ENCODE peak calls at places on chromosome 12, in five cellular contexts. One of them, this sample, is unnamed. For H3K4me1, the result is how much of the 10 kb centered on the place peaks cover.

GRCh38 chr12:104317538-104318210 is 14.1 kb downstream of the EID3 start:
- DNase-seq in left lung: no peak
- DNase-seq in HepG2: no peak
- DNase-seq in endodermal cell: no peak
- DNase-seq in neuronal stem cell: no peak
- DNase-seq in this sample: no peak

GRCh38 chr12:124601699-124602098 is 34.3 kb upstream of the NCOR2 start:
- DNase-seq in neuronal stem cell: no peak
- DNase-seq in left lung: no peak
- DNase-seq in HepG2: no peak
- DNase-seq in endodermal cell: no peak
- DNase-seq in this sample: no peak

GRCh38 chr12:126874427-126875026 is 1392.4 kb upstream of the TMEM132C start:
- DNase-seq in HepG2: peak
- DNase-seq in neuronal stem cell: peak
- DNase-seq in endodermal cell: peak
- DNase-seq in left lung: peak
- DNase-seq in this sample: peak

GRCh38 chr12:96587691-96588090 is 98.3 kb downstream of the CFAP54 start:
- DNase-seq in HepG2: no peak
- DNase-seq in neuronal stem cell: no peak
- DNase-seq in endodermal cell: no peak
- DNase-seq in left lung: no peak
- DNase-seq in this sample: no peak

GRCh38 chr12:117686911-117687377 is 281.8 kb downstream of the KSR2 start:
- DNase-seq in endodermal cell: no peak
- DNase-seq in neuronal stem cell: no peak
- DNase-seq in HepG2: peak
- DNase-seq in left lung: no peak
- DNase-seq in this sample: no peak

GRCh38 chr12:56457817-56458216 is 3.4 kb upstream of the MIP start:
- DNase-seq in endodermal cell: no peak
- DNase-seq in left lung: no peak
- DNase-seq in neuronal stem cell: no peak
- DNase-seq in HepG2: peak
- DNase-seq in this sample: no peak

GRCh38 chr12:93322784-93323183 is 54.9 kb upstream of the NUDT4 start:
- DNase-seq in neuronal stem cell: no peak
- DNase-seq in left lung: no peak
- DNase-seq in HepG2: no peak
- DNase-seq in endodermal cell: no peak
- DNase-seq in this sample: peak

GRCh38 chr12:117580718-117581062 is 219.3 kb upstream of the NOS1 start:
- DNase-seq in HepG2: no peak
- DNase-seq in endodermal cell: peak
- DNase-seq in left lung: no peak
- DNase-seq in neuronal stem cell: peak
- DNase-seq in this sample: no peak

GRCh38 chr12:89825591-89826449 is 117.2 kb upstream of the ATP2B1 start:
- DNase-seq in endodermal cell: no peak
- DNase-seq in neuronal stem cell: no peak
- DNase-seq in HepG2: no peak
- DNase-seq in left lung: no peak
- DNase-seq in this sample: peak

GRCh38 chr12:58046281-58046680 is 104.9 kb downstream of the ATP23 start:
- DNase-seq in left lung: no peak
- DNase-seq in endodermal cell: no peak
- DNase-seq in HepG2: no peak
- DNase-seq in neuronal stem cell: no peak
- DNase-seq in this sample: no peak

GRCh38 chr12:32917094-32917611 is 20.6 kb upstream of the PKP2 start:
- DNase-seq in left lung: no peak
- DNase-seq in endodermal cell: no peak
- DNase-seq in HepG2: no peak
- DNase-seq in neuronal stem cell: no peak
- DNase-seq in this sample: no peak

GRCh38 chr12:29149691-29150382 is 759 bp downstream of the FAR2 start:
- DNase-seq in left lung: peak
- DNase-seq in neuronal stem cell: no peak
- DNase-seq in endodermal cell: peak
- DNase-seq in HepG2: no peak
- DNase-seq in this sample: peak

GRCh38 chr12:30795660-30796507 is 41.1 kb upstream of the CAPRIN2 start:
- DNase-seq in left lung: peak
- DNase-seq in endodermal cell: peak
- DNase-seq in neuronal stem cell: peak
- DNase-seq in HepG2: peak
- DNase-seq in this sample: peak

GRCh38 chr12:3692616-3693365 is 60.1 kb downstream of the CRACR2A start:
- DNase-seq in endodermal cell: no peak
- DNase-seq in HepG2: no peak
- DNase-seq in neuronal stem cell: no peak
- DNase-seq in left lung: peak
- DNase-seq in this sample: no peak

GRCh38 chr12:28253175-28253641 is 63.0 kb downstream of the CCDC91 start:
- DNase-seq in endodermal cell: no peak
- DNase-seq in left lung: no peak
- DNase-seq in HepG2: no peak
- DNase-seq in neuronal stem cell: no peak
- DNase-seq in this sample: no peak

GRCh38 chr12:50947932-50948331 is 4.4 kb upstream of the HIGD1C start:
- DNase-seq in HepG2: no peak
- DNase-seq in endodermal cell: no peak
- DNase-seq in neuronal stem cell: no peak
- DNase-seq in left lung: no peak
- DNase-seq in this sample: no peak

GRCh38 chr12:67721216-67721615 is 72.7 kb downstream of the DYRK2 start:
- DNase-seq in left lung: no peak
- DNase-seq in endodermal cell: peak
- DNase-seq in HepG2: no peak
- DNase-seq in neuronal stem cell: no peak
- DNase-seq in this sample: peak

GRCh38 chr12:132106921-132107320 is 37.2 kb downstream of the DDX51 start:
- DNase-seq in neuronal stem cell: no peak
- DNase-seq in HepG2: no peak
- DNase-seq in left lung: no peak
- DNase-seq in endodermal cell: peak
- DNase-seq in this sample: no peak

GRCh38 chr12:122851820-122852219 is 16.6 kb downstream of the HIP1R start:
- DNase-seq in left lung: no peak
- DNase-seq in endodermal cell: no peak
- DNase-seq in neuronal stem cell: no peak
- DNase-seq in HepG2: no peak
- DNase-seq in this sample: no peak

DNA sequence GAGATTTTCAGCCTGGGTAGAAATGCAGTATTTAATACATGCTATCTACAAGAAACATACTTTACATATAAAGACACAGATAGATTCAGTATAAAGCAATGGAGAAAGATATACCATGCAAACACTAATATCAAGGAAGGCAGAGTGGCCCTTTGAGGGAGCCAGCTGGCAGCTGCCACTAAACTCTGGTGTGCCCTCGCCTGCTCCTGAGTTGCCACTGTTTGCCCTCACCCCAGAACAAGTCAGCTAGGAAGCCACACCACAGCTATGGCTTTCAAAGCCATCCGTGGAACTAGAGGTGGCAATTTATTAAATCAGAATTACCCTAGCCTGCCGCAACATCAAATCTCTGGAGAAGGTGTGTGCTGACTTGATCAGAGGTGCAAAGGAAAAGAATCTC is 18.3 kb downstream of the PXN start:
- DNase-seq in HepG2: no peak
- DNase-seq in left lung: no peak
- DNase-seq in endodermal cell: peak
- DNase-seq in neuronal stem cell: no peak
- DNase-seq in this sample: no peak
- H3K4me1 ChIP-seq in HepG2: under half
- H3K4me1 ChIP-seq in left lung: under half
- H3K4me1 ChIP-seq in endodermal cell: under half
- H3K4me1 ChIP-seq in neuronal stem cell: under half
- H3K4me1 ChIP-seq in this sample: under half

DNA sequence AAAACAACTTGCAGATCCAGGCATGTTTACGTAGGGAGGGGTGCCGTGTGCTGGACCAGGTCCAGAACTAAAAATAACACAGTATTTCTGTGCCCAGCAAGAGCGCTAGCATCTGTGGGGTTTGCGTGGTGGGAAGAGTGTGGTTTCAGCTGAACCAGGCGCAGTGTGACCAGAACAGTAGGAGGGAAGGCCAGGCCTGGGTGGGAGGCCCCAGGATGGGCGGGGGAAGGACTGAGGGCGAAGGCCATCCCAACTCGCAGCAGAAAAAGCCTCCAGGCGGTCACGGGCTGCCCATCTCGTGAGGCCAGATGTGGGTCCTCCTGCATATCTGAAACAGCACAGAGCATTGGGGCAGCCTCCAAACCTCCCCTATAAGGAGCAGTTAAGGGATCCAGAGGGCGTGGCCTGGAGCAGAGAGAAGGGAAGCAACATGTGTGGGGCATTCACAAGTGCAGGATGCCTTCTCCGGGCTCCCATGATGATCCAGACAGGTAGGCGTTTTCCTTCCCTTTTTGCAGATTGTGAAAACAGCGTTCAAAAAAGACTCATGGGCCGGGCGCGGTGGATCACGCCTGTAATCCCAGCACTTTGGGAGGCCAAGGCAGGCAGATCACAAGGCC is 17.8 kb upstream of the CD9 start:
- DNase-seq in left lung: peak
- DNase-seq in endodermal cell: peak
- DNase-seq in HepG2: peak
- DNase-seq in neuronal stem cell: no peak
- DNase-seq in this sample: peak
- H3K4me1 ChIP-seq in left lung: under half
- H3K4me1 ChIP-seq in endodermal cell: under half
- H3K4me1 ChIP-seq in HepG2: half or more
- H3K4me1 ChIP-seq in neuronal stem cell: under half
- H3K4me1 ChIP-seq in this sample: under half

DNA sequence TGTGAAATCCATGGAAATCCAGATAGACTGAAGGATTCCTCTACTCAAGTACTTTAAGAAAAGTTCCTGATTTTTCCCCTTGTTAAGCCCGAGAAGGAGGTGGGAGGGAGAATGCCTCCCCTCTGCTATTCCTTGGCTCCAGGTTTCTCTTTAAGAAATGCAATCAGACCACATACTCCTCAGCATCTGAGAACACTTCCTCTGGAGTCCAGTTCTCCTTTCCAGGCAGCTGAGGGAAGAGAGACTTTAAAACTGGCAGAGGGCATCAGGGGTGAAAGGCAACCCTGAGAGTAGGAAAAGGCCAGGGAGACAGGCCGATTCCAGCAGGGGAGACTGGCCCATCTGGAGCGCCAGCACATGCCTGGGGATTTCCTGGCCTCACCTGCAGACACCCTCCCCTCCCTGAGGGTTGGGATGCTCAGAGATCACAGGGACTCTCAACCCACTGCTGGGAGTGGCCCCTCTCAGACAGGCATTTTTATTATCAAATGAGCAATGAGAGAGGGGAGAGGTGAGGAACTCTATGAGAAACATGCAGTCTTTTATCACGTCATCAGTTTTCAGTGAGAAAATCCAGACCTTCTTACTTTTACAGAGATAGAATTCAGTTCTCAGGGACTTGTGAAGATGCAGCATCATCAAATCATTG is 1.9 kb upstream of the EMP1 start:
- DNase-seq in HepG2: no peak
- DNase-seq in neuronal stem cell: no peak
- DNase-seq in left lung: no peak
- DNase-seq in endodermal cell: no peak
- DNase-seq in this sample: peak
- H3K4me1 ChIP-seq in HepG2: under half
- H3K4me1 ChIP-seq in neuronal stem cell: under half
- H3K4me1 ChIP-seq in left lung: under half
- H3K4me1 ChIP-seq in endodermal cell: under half
- H3K4me1 ChIP-seq in this sample: under half

DNA sequence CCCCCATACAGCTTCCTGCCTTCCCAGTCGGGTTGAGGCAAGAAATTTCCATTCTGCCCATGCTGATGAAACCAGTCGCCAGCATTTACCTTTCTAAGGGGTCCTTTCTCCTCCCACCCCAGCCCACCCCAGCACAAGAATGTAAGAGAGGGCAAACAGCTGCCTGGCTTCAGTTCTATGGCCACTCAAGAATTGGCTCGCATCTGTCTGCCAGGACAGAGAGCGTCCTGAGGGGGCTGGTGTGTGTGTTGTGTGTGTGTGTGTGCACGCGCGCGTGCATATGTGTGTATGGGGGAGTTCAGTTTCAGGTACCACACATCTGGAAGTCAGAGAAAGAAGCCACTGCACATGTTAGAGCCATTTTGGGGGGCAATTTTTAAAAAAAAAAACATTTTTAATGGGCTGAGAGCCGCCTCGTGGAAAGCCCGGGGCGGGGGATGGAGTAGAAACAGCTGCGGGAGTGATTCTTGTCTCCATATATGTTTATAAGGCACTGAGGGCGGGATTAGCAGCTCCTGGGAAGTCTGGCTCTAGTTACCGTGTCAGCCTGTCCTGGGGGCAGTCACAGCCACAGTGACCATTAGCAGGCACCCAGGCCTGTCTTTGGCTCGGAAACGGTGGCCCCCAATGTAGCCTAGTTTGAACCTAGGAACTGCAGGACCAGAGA is at the start of gene WNT5B:
- DNase-seq in HepG2: no peak
- DNase-seq in endodermal cell: no peak
- DNase-seq in left lung: no peak
- DNase-seq in neuronal stem cell: no peak
- DNase-seq in this sample: no peak
- H3K4me1 ChIP-seq in HepG2: under half
- H3K4me1 ChIP-seq in endodermal cell: under half
- H3K4me1 ChIP-seq in left lung: under half
- H3K4me1 ChIP-seq in neuronal stem cell: under half
- H3K4me1 ChIP-seq in this sample: under half

DNA sequence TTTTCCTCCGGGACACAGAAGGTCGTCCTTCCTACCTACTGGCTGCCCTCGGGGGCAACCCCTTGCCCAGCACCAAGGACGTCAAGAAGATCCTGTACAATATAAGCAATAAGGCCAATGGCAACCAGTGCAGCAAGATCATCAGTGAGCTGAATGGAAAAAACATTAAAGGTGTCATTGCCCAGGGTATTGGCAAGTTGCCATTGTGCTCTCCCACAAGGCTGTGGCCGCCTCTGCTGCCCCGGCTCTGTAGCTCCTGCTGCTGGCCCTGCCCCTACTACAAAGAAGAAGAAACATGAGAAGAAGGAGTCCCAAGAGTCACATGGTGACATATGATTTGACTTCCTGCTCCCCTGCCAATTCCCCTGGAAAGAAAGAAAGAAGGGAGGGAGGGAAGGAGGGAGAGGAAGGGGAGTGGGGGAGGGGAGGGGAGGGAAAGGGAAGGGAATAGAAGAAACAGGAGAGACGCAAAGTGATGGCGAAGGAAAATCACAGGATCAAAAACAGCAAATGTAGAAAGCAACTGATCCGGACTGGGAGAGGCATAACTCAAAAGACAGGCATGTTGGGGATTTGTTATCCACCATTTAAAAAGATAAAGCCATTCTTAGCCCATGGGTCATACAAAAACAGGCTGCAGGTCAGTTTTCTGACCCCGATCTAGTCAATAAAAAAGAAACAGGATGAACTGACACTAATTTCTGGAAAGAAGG is 61.3 kb upstream of the RESF1 start:
- DNase-seq in endodermal cell: peak
- DNase-seq in neuronal stem cell: no peak
- DNase-seq in HepG2: no peak
- DNase-seq in left lung: peak
- DNase-seq in this sample: no peak
- H3K4me1 ChIP-seq in endodermal cell: under half
- H3K4me1 ChIP-seq in neuronal stem cell: under half
- H3K4me1 ChIP-seq in HepG2: under half
- H3K4me1 ChIP-seq in left lung: under half
- H3K4me1 ChIP-seq in this sample: under half